ENCODE peak calls at places on chromosomes 16 and 17, in five cellular contexts. N is posterior cingulate gyrus; Q is stimulated activated CD8-positive, alpha-beta memory T cell treated with anti-CD3 and anti-CD28 coated beads, Interleukin-4, amount 100 ng/mL, for 1 hour; V is cardiac fibroblast; X is EH. L is an unnamed sample.

GRCh38 chr16:56708418-56708817 is 21.5 kb upstream of the NUP93 start:
- DNase-seq in N (no peak), Q (no peak), V (no peak), X (no peak), L (no peak)

GRCh38 chr17:633133-633532 is 81.5 kb downstream of the VPS53 start:
- DNase-seq in N (peak; percentile 69), Q (no peak), V (no peak), X (peak; percentile 73), L (no peak)

GRCh38 chr16:57540906-57541753 is 1.3 kb upstream of the ADGRG5 start:
- DNase-seq in N (no peak), Q (no peak), V (no peak), X (no peak), L (no peak)

GRCh38 chr16:80993293-80993691 is 13.4 kb downstream of the CMC2 start:
- DNase-seq in N (no peak), Q (no peak), V (peak; percentile 95), X (peak; percentile 94), L (no peak)

GRCh38 chr17:48270896-48271295 is 159.1 kb downstream of the SKAP1 start:
- DNase-seq in N (no peak), Q (no peak), V (no peak), X (no peak), L (no peak)

GRCh38 chr17:78133971-78134898 is 3.7 kb downstream of the TMC8 start:
- DNase-seq in N (no peak), Q (no peak), V (peak; percentile 32), X (peak; percentile 20), L (peak; percentile 67)

GRCh38 chr17:79559111-79559887 is 51.6 kb downstream of the RBFOX3 start:
- DNase-seq in N (no peak), Q (no peak), V (no peak), X (no peak), L (no peak)

GRCh38 chr17:51119415-51120356 is 982 bp downstream of the SPAG9 start:
- DNase-seq in N (peak; percentile 75), Q (no peak), V (peak; percentile 49), X (peak; percentile 55), L (peak; percentile 64)

GRCh38 chr16:56121156-56121500 is 70.2 kb upstream of the GNAO1 start:
- DNase-seq in N (no peak), Q (no peak), V (no peak), X (no peak), L (no peak)

GRCh38 chr16:7161886-7162285 is 170.8 kb upstream of the RBFOX1 start:
- DNase-seq in N (no peak), Q (no peak), V (no peak), X (no peak), L (no peak)

GRCh38 chr17:45307290-45308015 is 9.4 kb downstream of the MAP3K14 start:
- DNase-seq in N (no peak), Q (no peak), V (peak; percentile 93), X (peak; percentile 91), L (peak; percentile 58)

GRCh38 chr16:57041182-57042156 is 50.9 kb upstream of the CPNE2 start:
- DNase-seq in N (peak; percentile 22), Q (peak; percentile 65), V (no peak), X (no peak), L (no peak)

GRCh38 chr17:614637-615546 is 99.7 kb downstream of the VPS53 start:
- DNase-seq in N (no peak), Q (no peak), V (peak; percentile 65), X (peak; percentile 81), L (no peak)

GRCh38 chr16:31246296-31246695 is 13.5 kb upstream of the ITGAM start:
- DNase-seq in N (no peak), Q (no peak), V (no peak), X (no peak), L (no peak)

L was measured in left ventricle myocardium superior.